ENCODE peak calls at places on chromosome 12, in four cellular contexts. L is foreskin fibroblast, S is left lung, H is GM23248. N is an unnamed sample.

GRCh38 chr12:19035552-19035951 is 94.0 kb upstream of the PLEKHA5 start:
- DNase-seq in L (peak; percentile 70), S (no peak), H (peak; percentile 82), N (peak; percentile 61)

GRCh38 chr12:104668274-104668718 is 211.5 kb downstream of the CHST11 start:
- DNase-seq in L (peak; percentile 12), S (no peak), H (no peak), N (peak; percentile 62)

GRCh38 chr12:47067176-47067575 is 12.2 kb upstream of the PCED1B start:
- DNase-seq in L (no peak), S (no peak), H (no peak), N (no peak)

GRCh38 chr12:115934046-115934445 is 343.4 kb downstream of the MED13L start:
- DNase-seq in L (no peak), S (no peak), H (no peak), N (no peak)

GRCh38 chr12:6644903-6645302 is 2.3 kb downstream of the ACRBP start:
- DNase-seq in L (no peak), S (no peak), H (no peak), N (no peak)

GRCh38 chr12:111635524-111635923 is 36.4 kb upstream of the ATXN2 start:
- DNase-seq in L (no peak), S (no peak), H (peak; percentile 43), N (peak; percentile 40)

GRCh38 chr12:115336506-115336905 is 652.5 kb upstream of the TBX3 start:
- DNase-seq in L (no peak), S (no peak), H (no peak), N (no peak)

GRCh38 chr12:121791671-121792496 is 1.6 kb downstream of the RHOF start:
- DNase-seq in L (no peak), S (no peak), H (no peak), N (no peak)

GRCh38 chr12:48542300-48542928 is 17.0 kb downstream of the OR8S1 start:
- DNase-seq in L (peak; percentile 2), S (peak; percentile 44), H (peak; percentile 47), N (peak; percentile 31)

GRCh38 chr12:10501031-10501430 is 4.7 kb upstream of the EIF2S3B start:
- DNase-seq in L (no peak), S (no peak), H (peak; percentile 27), N (no peak)

GRCh38 chr12:15856097-15856982 is 25.8 kb upstream of the STRAP start:
- DNase-seq in L (peak; percentile 56), S (no peak), H (peak; percentile 74), N (peak; percentile 76)

GRCh38 chr12:132541996-132542395 is 52.0 kb downstream of the FBRSL1 start:
- DNase-seq in L (no peak), S (no peak), H (no peak), N (no peak)

GRCh38 chr12:88503344-88503743 is 76.9 kb downstream of the KITLG start:
- DNase-seq in L (no peak), S (no peak), H (no peak), N (no peak)

GRCh38 chr12:63985456-63985855 is 141.0 kb downstream of the SRGAP1 start:
- DNase-seq in L (no peak), S (no peak), H (no peak), N (no peak)

GRCh38 chr12:51087818-51088217 is 4.4 kb upstream of the CSRNP2 start:
- DNase-seq in L (no peak), S (no peak), H (no peak), N (no peak)

GRCh38 chr12:42590324-42590934 is 883 bp upstream of the PRICKLE1 start:
- DNase-seq in L (no peak), S (peak; percentile 34), H (peak; percentile 56), N (no peak)

GRCh38 chr12:20268121-20268732 is 100.1 kb upstream of the PDE3A start:
- DNase-seq in L (no peak), S (no peak), H (peak; percentile 55), N (peak; percentile 27)

GRCh38 chr12:11584213-11584855 is 65.1 kb upstream of the ETV6 start:
- DNase-seq in L (peak; percentile 21), S (no peak), H (peak; percentile 39), N (no peak)

GRCh38 chr12:64618953-64619590 is 8.8 kb downstream of the RASSF3 start:
- DNase-seq in L (peak; percentile 74), S (no peak), H (peak; percentile 66), N (peak; percentile 78)

GRCh38 chr12:108234155-108234554 is 105.0 kb downstream of the CMKLR1 start:
- DNase-seq in L (no peak), S (no peak), H (peak; percentile 40), N (no peak)

GRCh38 chr12:111126331-111126730 is 206.0 kb upstream of the MYL2 start:
- DNase-seq in L (no peak), S (peak; percentile 39), H (peak; percentile 5), N (no peak)

GRCh38 chr12:30203981-30204380 is 420.2 kb upstream of the TMTC1 start:
- DNase-seq in L (no peak), S (no peak), H (no peak), N (no peak)

GRCh38 chr12:32486158-32486557 is 86.8 kb downstream of the FGD4 start:
- DNase-seq in L (no peak), S (no peak), H (no peak), N (no peak)

GRCh38 chr12:30646821-30647220 is 48.8 kb downstream of the IPO8 start:
- DNase-seq in L (no peak), S (no peak), H (no peak), N (no peak)

GRCh38 chr12:65643595-65644386 is 180.5 kb upstream of the HMGA2 start:
- DNase-seq in L (peak; percentile 94), S (no peak), H (peak; percentile 17), N (peak; percentile 50)

GRCh38 chr12:26648584-26648983 is 184.4 kb downstream of the ITPR2 start:
- DNase-seq in L (peak; percentile 59), S (no peak), H (peak; percentile 90), N (peak; percentile 95)

GRCh38 chr12:51850933-51851244 is 2.4 kb upstream of the FIGNL2 start:
- DNase-seq in L (no peak), S (no peak), H (no peak), N (no peak)

GRCh38 chr12:27422697-27423096 is 23.8 kb upstream of the SMCO2 start:
- DNase-seq in L (no peak), S (no peak), H (no peak), N (no peak)

GRCh38 chr12:3218150-3218845 is 141.1 kb downstream of the TSPAN9 start:
- DNase-seq in L (peak; percentile 85), S (peak; percentile 54), H (peak; percentile 88), N (peak; percentile 78)

GRCh38 chr12:10409387-10409786 is at the start of gene KLRC4:
- DNase-seq in L (peak; percentile 25), S (no peak), H (no peak), N (peak; percentile 16)

GRCh38 chr12:116631619-116632018 is 72.4 kb downstream of the MAP1LC3B2 start:
- DNase-seq in L (no peak), S (no peak), H (no peak), N (no peak)

GRCh38 chr12:55847603-55848329 is 5.0 kb upstream of the MMP19 start:
- DNase-seq in L (peak; percentile 100), S (peak; percentile 92), H (peak; percentile 99), N (peak; percentile 100)

GRCh38 chr12:105352049-105352448 is 21.6 kb downstream of the C12orf75 start:
- DNase-seq in L (no peak), S (no peak), H (no peak), N (no peak)

GRCh38 chr12:56188786-56189335 is 422 bp downstream of the SMARCC2 start:
- DNase-seq in L (no peak), S (no peak), H (peak; percentile 36), N (no peak)

GRCh38 chr12:117063162-117063911 is 35.9 kb downstream of the TESC start:
- DNase-seq in L (no peak), S (peak; percentile 58), H (no peak), N (no peak)

GRCh38 chr12:107536613-107537012 is 149.0 kb upstream of the PWP1 start:
- DNase-seq in L (no peak), S (no peak), H (no peak), N (peak; percentile 53)